ENCODE peak calls at places on chromosomes 3 and 15, in ten cellular contexts. O is A549, X is lung, H is spleen, L is heart right ventricle, W is fibroblast of lung, P is AG04450, C is mucosa of descending colon, B is ovary, S is GM23338. R is an unnamed sample.

GRCh38 chr15:76199106-76200082 is 111.9 kb downstream of the ETFA start:
- DNase-seq in B (peak; percentile 51), W (peak; percentile 87), O (no peak), S (no peak), C (peak; percentile 27), H (no peak), L (peak; percentile 76), P (peak; percentile 33), X (no peak), R (no peak)

GRCh38 chr15:91916051-91916450 is 62.5 kb downstream of the SLCO3A1 start:
- DNase-seq in W (no peak), O (no peak), L (no peak), H (peak; percentile 69), P (no peak), S (no peak), C (no peak), X (no peak), B (no peak), R (no peak)

GRCh38 chr15:50116477-50116876 is 2.6 kb downstream of the ATP8B4 start:
- DNase-seq in B (no peak), S (peak; percentile 92), C (peak; percentile 51), W (no peak), O (peak; percentile 73), P (no peak), H (no peak), X (no peak), L (no peak), R (no peak)

GRCh38 chr15:94563455-94563854 is 332.1 kb downstream of the MCTP2 start:
- DNase-seq in P (no peak), C (no peak), X (no peak), B (no peak), S (no peak), W (no peak), O (no peak), L (no peak), H (no peak), R (no peak)

GRCh38 chr3:71247221-71247947 is 336.1 kb downstream of the FOXP1 start:
- DNase-seq in W (peak; percentile 50), X (no peak), B (no peak), P (no peak), S (peak; percentile 70), H (no peak), C (no peak), L (peak; percentile 24), O (peak; percentile 71), R (no peak)

GRCh38 chr3:138063416-138063815 is 52.0 kb downstream of the DZIP1L start:
- DNase-seq in O (no peak), W (no peak), B (no peak), L (no peak), H (no peak), C (no peak), X (peak; percentile 21), S (peak; percentile 52), P (no peak), R (no peak)

GRCh38 chr3:41209646-41210045 is 10.3 kb downstream of the CTNNB1 start:
- DNase-seq in W (no peak), B (no peak), P (no peak), S (no peak), X (no peak), C (no peak), H (no peak), L (no peak), O (no peak), R (no peak)

GRCh38 chr3:152915695-152916094 is 80.8 kb downstream of the P2RY1 start:
- DNase-seq in S (no peak), L (no peak), X (no peak), B (no peak), H (no peak), C (no peak), W (no peak), P (no peak), O (no peak), R (no peak)

GRCh38 chr3:18386274-18386673 is 38.9 kb downstream of the SATB1 start:
- DNase-seq in O (no peak), H (no peak), W (no peak), P (no peak), C (no peak), B (no peak), S (no peak), L (no peak), X (no peak), R (no peak)

GRCh38 chr3:176840604-176841287 is 356.5 kb downstream of the TBL1XR1 start:
- DNase-seq in B (no peak), P (no peak), C (no peak), O (no peak), H (no peak), S (peak; percentile 3), W (no peak), L (no peak), X (no peak), R (no peak)

GRCh38 chr3:58623961-58624360 is 42.6 kb downstream of the FAM3D start:
- DNase-seq in L (no peak), H (no peak), P (no peak), W (peak; percentile 20), O (no peak), X (no peak), B (no peak), S (no peak), C (no peak), R (no peak)

GRCh38 chr15:99401971-99402732 is 150.9 kb downstream of the LRRC28 start:
- DNase-seq in O (no peak), P (no peak), X (no peak), W (peak; percentile 32), S (no peak), L (no peak), B (no peak), C (no peak), H (no peak), R (no peak)

GRCh38 chr3:124976378-124976777 is 41.8 kb upstream of the MUC13 start:
- DNase-seq in L (no peak), P (no peak), S (no peak), H (no peak), W (no peak), X (no peak), O (no peak), B (no peak), C (no peak), R (no peak)

GRCh38 chr3:52245322-52246263 is at the start of gene PPM1M:
- DNase-seq in W (peak; percentile 48), H (peak; percentile 93), P (no peak), L (peak; percentile 49), B (peak; percentile 59), X (peak; percentile 65), O (peak; percentile 35), S (peak; percentile 83), C (peak; percentile 56), R (no peak)

GRCh38 chr3:122364508-122364907 is 18.5 kb downstream of the MIX23 start:
- DNase-seq in P (no peak), L (no peak), S (no peak), C (no peak), O (no peak), W (no peak), H (no peak), X (no peak), B (no peak), R (no peak)

GRCh38 chr3:55490194-55490913 is 3.2 kb upstream of the WNT5A start:
- DNase-seq in L (no peak), P (no peak), X (peak; percentile 68), O (no peak), C (no peak), B (no peak), W (no peak), H (no peak), S (peak; percentile 14), R (no peak)
- H3K4me3 ChIP-seq in L (no peak overlapping the region), P (no peak overlapping the region), X (no peak overlapping the region), O (no peak overlapping the region), C (no peak overlapping the region), B (no peak overlapping the region), W (no peak overlapping the region), H (no peak overlapping the region), S (peak overlapping the region; percentile 93), R (no peak overlapping the region)

DNA sequence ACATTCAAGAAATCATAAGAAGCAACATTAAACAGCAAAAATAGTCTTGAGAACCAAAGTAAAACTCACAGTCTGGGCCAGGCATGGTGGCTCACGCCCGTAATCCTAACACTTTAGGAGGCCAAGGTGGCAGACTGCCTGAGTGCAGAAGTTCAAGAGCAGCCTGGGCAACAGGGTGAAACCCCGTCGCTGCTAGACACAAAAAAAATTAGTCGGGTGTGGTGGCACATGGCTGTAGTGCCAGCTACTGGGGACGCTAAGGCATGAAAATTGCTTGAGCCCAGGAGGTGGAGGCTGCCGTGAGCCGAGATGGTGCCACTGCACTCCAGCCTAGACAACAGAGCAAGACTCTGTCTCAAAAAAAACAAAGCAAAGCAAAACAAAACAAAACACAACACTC is 117.7 kb upstream of the GOLGA6L6 start:
- DNase-seq in H (no peak), C (no peak), B (no peak), X (no peak), L (no peak), P (no peak), S (no peak), O (no peak), W (no peak), R (no peak)
- TF ChIP-seq CTCF in H (no peak), C (no peak), B (no peak), X (no peak), L (no peak), P (no peak), S (no peak), O (no peak), W (no peak), R (no peak)

DNA sequence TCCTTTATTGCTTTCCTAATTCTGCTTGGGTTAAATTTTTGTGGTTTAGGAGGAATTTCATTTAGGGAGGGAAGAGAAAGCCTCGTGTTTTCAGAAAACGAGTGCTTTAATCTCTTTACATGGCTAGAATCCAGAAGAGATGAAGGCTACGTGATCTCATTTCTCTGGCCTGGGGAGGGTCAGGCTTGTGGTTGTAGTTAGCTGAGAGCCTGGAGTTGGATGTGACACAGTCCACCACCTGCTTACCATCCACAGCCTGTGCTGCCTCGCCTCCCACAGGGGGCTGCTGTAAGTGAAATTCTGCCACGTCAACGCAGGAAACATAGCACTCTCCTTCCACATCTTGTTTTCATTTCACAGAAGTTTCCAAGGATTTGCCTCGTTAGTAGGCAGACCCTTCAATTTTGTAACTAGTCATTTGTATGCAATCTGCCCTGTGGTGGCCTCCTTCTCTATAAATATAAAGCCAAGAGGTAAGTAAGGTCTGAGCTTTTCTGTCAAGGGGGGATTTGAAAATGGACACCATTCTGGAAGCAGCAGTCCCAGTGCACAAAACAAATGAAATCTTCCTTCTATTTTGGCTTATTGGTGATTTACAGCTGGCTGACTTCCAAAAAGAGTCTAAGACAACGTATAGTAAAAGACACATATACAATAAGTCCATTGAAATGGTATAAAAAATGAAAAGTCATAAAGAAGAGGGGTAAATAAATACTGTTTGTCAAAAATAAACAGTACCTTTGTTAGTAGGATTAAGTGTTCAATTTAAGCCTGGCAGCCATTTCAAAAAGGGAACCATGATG is 3.4 kb downstream of the GXYLT2 start:
- DNase-seq in B (peak; percentile 80), W (peak; percentile 100), O (no peak), P (peak; percentile 100), S (no peak), H (no peak), L (peak; percentile 54), X (no peak), C (peak; percentile 35), R (peak; percentile 99)
- H3K4me3 ChIP-seq in B (no peak overlapping the region), W (no peak overlapping the region), O (no peak overlapping the region), P (peak overlapping the region; percentile 39), S (no peak overlapping the region), H (no peak overlapping the region), L (no peak overlapping the region), X (no peak overlapping the region), C (no peak overlapping the region), R (peak overlapping the region; percentile 0)

DNA sequence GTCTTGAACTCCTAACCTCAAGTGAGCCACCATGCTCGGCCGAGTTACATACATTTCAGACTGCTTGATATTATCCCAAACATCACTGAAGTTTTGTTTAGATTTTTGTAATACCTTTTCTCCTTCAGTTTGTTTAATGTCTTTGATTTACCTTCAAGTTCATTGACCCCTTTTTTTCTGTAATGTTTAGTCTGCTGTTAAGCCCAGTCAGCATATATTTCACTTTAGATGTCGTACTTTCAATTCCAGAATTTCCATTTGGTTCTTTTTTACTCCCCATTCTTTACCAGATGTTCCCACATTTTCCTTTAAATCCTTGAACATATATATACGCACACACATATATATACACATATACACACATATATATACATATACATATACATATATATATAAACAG is 59.1 kb upstream of the CTDSPL2 start:
- DNase-seq in P (no peak), S (no peak), W (no peak), O (no peak), B (no peak), L (no peak), C (no peak), X (no peak), H (no peak), R (no peak)
- TF ChIP-seq CTCF in P (no peak), S (no peak), W (no peak), O (no peak), B (no peak), L (no peak), C (no peak), X (no peak), H (no peak), R (no peak)